ENCODE peak calls at places on chromosomes 1 and 21, in four cellular contexts. C is fibroblast of the aortic adventitia, Q is fibroblast of lung, A is A549. U is an unnamed sample.

GRCh38 chr1:2314803-2315710 is 76.3 kb downstream of the MORN1 start:
- DNase-seq in C (no peak), A (peak; percentile 35), Q (peak; percentile 56), U (no peak)

GRCh38 chr21:33169360-33169759 is 60.4 kb upstream of the IFNAR2 start:
- DNase-seq in C (no peak), Q (no peak), A (no peak), U (no peak)

GRCh38 chr1:7785108-7785507 is 1.0 kb downstream of the PER3 start:
- DNase-seq in C (no peak), A (no peak), Q (no peak), U (no peak)

GRCh38 chr1:7290971-7291970 is 479.8 kb upstream of the VAMP3 start:
- DNase-seq in Q (peak; percentile 73), C (peak; percentile 91), A (no peak), U (peak; percentile 75)

GRCh38 chr1:22039594-22040347 is 12.7 kb upstream of the CDC42 start:
- DNase-seq in A (peak; percentile 26), Q (peak; percentile 89), C (peak; percentile 86), U (peak; percentile 44)

GRCh38 chr1:224914292-224914900 is 15.1 kb upstream of the DNAH14 start:
- DNase-seq in Q (peak; percentile 4), A (no peak), C (no peak), U (no peak)

GRCh38 chr1:236673284-236673919 is 12.9 kb upstream of the ACTN2 start:
- DNase-seq in A (no peak), C (peak; percentile 72), Q (peak; percentile 48), U (no peak)

GRCh38 chr1:95072117-95072516 is 634 bp downstream of the ALG14 start:
- DNase-seq in Q (no peak), C (no peak), A (no peak), U (no peak)

GRCh38 chr1:22163578-22163977 is 20.7 kb upstream of the WNT4 start:
- DNase-seq in Q (no peak), C (no peak), A (no peak), U (no peak)

GRCh38 chr1:17893891-17894631 is 138.9 kb downstream of the ACTL8 start:
- DNase-seq in A (no peak), Q (no peak), C (no peak), U (no peak)

GRCh38 chr1:53392460-53392859 is 64.6 kb upstream of the LRP8 start:
- DNase-seq in Q (no peak), C (no peak), A (no peak), U (no peak)

DNA sequence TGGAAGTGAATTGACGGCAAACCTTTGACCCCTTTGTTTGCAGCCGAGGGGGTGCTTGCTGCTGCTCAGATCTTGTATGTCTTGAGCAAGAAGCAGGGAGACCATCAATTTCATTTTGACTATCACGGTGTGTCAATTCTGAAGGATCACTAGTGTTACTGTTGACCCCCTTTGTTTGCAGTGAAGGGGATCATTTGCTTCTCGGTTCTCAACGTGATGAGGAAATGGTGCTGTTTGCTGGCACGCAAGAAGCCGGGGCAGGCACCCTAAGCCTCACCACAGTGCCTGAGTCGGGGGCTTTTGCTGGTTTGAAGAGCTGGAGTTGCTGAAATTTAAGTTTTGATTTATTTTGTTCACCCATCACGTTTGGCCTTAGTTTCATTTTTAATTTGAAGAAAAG is 7.5 kb downstream of the RBM15 start:
- DNase-seq in Q (no peak), A (no peak), C (no peak), U (no peak)
- H3K4me3 ChIP-seq in Q (no peak overlapping the region), A (no peak overlapping the region), C (no peak overlapping the region), U (no peak overlapping the region)

DNA sequence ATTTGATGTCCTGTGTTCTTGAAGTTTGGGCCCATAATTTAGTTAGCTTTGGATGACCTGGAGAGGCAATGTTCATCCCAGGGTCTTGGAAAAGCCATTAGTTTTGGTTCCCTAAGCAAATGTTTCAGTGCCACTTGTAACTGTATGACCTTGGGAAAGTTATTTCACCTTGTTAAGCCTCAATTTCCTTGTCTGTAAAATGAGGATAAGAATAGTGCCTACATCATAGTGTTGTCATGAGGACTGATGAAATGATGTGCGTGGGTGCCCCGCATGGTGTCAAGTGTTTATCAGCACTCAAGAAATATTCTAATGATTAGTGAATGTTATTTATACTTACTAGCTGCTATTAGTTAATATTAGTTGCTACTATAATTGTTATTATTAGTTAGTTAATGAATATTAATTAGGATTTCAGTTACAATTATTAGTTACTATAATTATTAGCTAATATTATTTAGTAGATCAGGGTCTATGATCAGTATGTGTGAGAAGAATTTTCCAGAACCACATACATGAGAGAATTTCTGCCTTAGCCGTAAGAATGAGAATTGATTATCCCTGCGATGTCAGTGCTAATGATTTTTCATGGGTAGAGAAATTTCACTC is 1.9 kb downstream of the SH3BGR start:
- DNase-seq in Q (no peak), A (no peak), C (peak; percentile 2), U (no peak)
- H3K4me3 ChIP-seq in Q (no peak overlapping the region), A (no peak overlapping the region), C (no peak overlapping the region), U (no peak overlapping the region)

DNA sequence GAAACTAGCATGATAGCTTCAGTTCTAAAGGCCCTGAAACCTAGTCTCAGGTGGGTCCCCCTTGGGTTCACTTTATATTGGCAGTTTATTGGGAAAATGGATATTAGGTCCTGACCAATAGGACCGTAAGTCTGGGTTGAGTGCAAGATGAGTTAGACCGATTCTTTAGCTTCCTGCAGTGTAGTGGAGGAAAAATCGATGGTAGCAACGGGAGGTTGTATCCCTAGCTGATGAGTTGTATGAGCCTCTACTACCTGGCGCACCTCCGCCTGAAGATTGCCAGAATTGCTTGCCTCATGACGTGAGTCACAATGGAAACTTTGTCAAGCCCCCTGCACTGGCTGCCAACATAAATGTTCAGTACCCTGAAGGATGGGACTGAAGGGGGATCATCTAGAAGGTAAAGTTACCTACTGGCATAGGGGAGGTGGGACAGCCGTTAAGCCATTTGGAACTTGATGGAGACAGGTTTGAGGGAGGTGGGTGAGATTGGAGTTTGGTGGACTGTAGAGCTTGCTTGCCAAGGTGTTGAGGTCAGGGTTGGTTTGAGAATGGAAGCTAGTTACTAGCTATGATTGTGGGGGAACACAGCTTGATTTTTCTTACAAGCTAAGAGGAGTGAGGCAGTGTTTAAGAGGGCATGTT is 4.0 kb downstream of the RCC1 start:
- DNase-seq in A (no peak), Q (peak; percentile 30), C (peak; percentile 48), U (peak; percentile 38)
- H3K4me3 ChIP-seq in A (peak overlapping the region; percentile 99), Q (peak overlapping the region; percentile 99), C (peak overlapping the region; percentile 5), U (peak overlapping the region; percentile 92)

GRCh38 chr1:210332719-210333398 is 4.2 kb downstream of the HHAT start:
- DNase-seq in A (no peak), Q (no peak), C (no peak), U (peak; percentile 68)

GRCh38 chr1:210328746-210329488 is at the start of gene HHAT:
- DNase-seq in C (peak; percentile 60), Q (peak; percentile 64), A (peak; percentile 81), U (peak; percentile 64)

GRCh38 chr1:210328032-210328745 is 513 bp upstream of the HHAT start:
- DNase-seq in A (no peak), Q (no peak), C (no peak), U (no peak)

GRCh38 chr1:210332233-210332632 is 3.5 kb downstream of the HHAT start:
- DNase-seq in Q (no peak), C (no peak), A (no peak), U (no peak)

GRCh38 chr1:210330279-210330866 is 1.7 kb downstream of the HHAT start:
- DNase-seq in A (no peak), C (peak; percentile 40), Q (no peak), U (peak; percentile 58)
- H3K4me3 ChIP-seq in A (no peak overlapping the region), C (no peak overlapping the region), Q (no peak overlapping the region), U (no peak overlapping the region)

GRCh38 chr21:31184462-31184861 is 146.2 kb upstream of the KRTAP19-8 start:
- DNase-seq in C (no peak), Q (no peak), A (no peak), U (no peak)
- H3K4me3 ChIP-seq in C (no peak overlapping the region), Q (no peak overlapping the region), A (no peak overlapping the region), U (no peak overlapping the region)

GRCh38 chr21:15058718-15059316 is 6.0 kb downstream of the NRIP1 start:
- DNase-seq in Q (peak; percentile 49), C (peak; percentile 61), A (peak; percentile 59), U (peak; percentile 69)
- H3K4me3 ChIP-seq in Q (peak overlapping the region; percentile 45), C (peak overlapping the region; percentile 54), A (peak overlapping the region; percentile 30), U (peak overlapping the region; percentile 44)

GRCh38 chr1:110208916-110209650 is 1.0 kb upstream of the KCNC4 start:
- DNase-seq in C (no peak), Q (no peak), A (no peak), U (no peak)
- H3K4me3 ChIP-seq in C (peak overlapping the region; percentile 69), Q (peak overlapping the region; percentile 63), A (peak overlapping the region; percentile 77), U (peak overlapping the region; percentile 52)

GRCh38 chr1:57424231-57425027 is 569 bp upstream of the DAB1 start:
- DNase-seq in A (peak; percentile 12), C (peak; percentile 18), Q (peak; percentile 44), U (peak; percentile 20)
- H3K4me3 ChIP-seq in A (peak overlapping the region; percentile 36), C (peak overlapping the region; percentile 50), Q (peak overlapping the region; percentile 34), U (peak overlapping the region; percentile 43)